ENCODE peak calls at places on chromosomes 3 and 15, in nine cellular contexts. One of them, this sample, is unnamed.

GRCh38 chr3:157099337-157100078 is 60.4 kb downstream of the CCNL1 start:
- DNase-seq in MM.1S: no peak
- DNase-seq in stomach: no peak
- DNase-seq in upper lobe of right lung: no peak
- DNase-seq in activated naive CD8-positive, alpha-beta T cell treated with anti-CD3 and anti-CD28 coated beads, Interleukin-2, amount 50 U/mL, for 16 hours: no peak
- DNase-seq in activated T-helper 1 cell treated with anti-CD3 and anti-CD28 coated beads, Interleukin-2, amount 50 U/mL, for 16 hours: no peak
- DNase-seq in AG09319: no peak
- DNase-seq in osteocyte: no peak
- DNase-seq in T follicular helper cell: no peak
- DNase-seq in this sample: no peak

GRCh38 chr3:189941679-189942078 is 179.0 kb downstream of the P3H2 start:
- DNase-seq in MM.1S: no peak
- DNase-seq in stomach: peak; percentile 37
- DNase-seq in upper lobe of right lung: no peak
- DNase-seq in activated naive CD8-positive, alpha-beta T cell treated with anti-CD3 and anti-CD28 coated beads, Interleukin-2, amount 50 U/mL, for 16 hours: no peak
- DNase-seq in activated T-helper 1 cell treated with anti-CD3 and anti-CD28 coated beads, Interleukin-2, amount 50 U/mL, for 16 hours: no peak
- DNase-seq in AG09319: no peak
- DNase-seq in osteocyte: no peak
- DNase-seq in T follicular helper cell: no peak
- DNase-seq in this sample: no peak

GRCh38 chr3:152769523-152769922 is 65.4 kb upstream of the P2RY1 start:
- DNase-seq in MM.1S: no peak
- DNase-seq in stomach: no peak
- DNase-seq in upper lobe of right lung: no peak
- DNase-seq in activated naive CD8-positive, alpha-beta T cell treated with anti-CD3 and anti-CD28 coated beads, Interleukin-2, amount 50 U/mL, for 16 hours: no peak
- DNase-seq in activated T-helper 1 cell treated with anti-CD3 and anti-CD28 coated beads, Interleukin-2, amount 50 U/mL, for 16 hours: no peak
- DNase-seq in AG09319: no peak
- DNase-seq in osteocyte: no peak
- DNase-seq in T follicular helper cell: no peak
- DNase-seq in this sample: no peak

GRCh38 chr3:77240072-77240650 is 200.3 kb downstream of the ROBO2 start:
- DNase-seq in MM.1S: no peak
- DNase-seq in stomach: no peak
- DNase-seq in upper lobe of right lung: no peak
- DNase-seq in activated naive CD8-positive, alpha-beta T cell treated with anti-CD3 and anti-CD28 coated beads, Interleukin-2, amount 50 U/mL, for 16 hours: no peak
- DNase-seq in activated T-helper 1 cell treated with anti-CD3 and anti-CD28 coated beads, Interleukin-2, amount 50 U/mL, for 16 hours: no peak
- DNase-seq in AG09319: no peak
- DNase-seq in osteocyte: no peak
- DNase-seq in T follicular helper cell: no peak
- DNase-seq in this sample: no peak

GRCh38 chr3:130935761-130936160 is 41.9 kb downstream of the ATP2C1 start:
- DNase-seq in MM.1S: no peak
- DNase-seq in stomach: no peak
- DNase-seq in upper lobe of right lung: no peak
- DNase-seq in activated naive CD8-positive, alpha-beta T cell treated with anti-CD3 and anti-CD28 coated beads, Interleukin-2, amount 50 U/mL, for 16 hours: no peak
- DNase-seq in activated T-helper 1 cell treated with anti-CD3 and anti-CD28 coated beads, Interleukin-2, amount 50 U/mL, for 16 hours: no peak
- DNase-seq in AG09319: no peak
- DNase-seq in osteocyte: no peak
- DNase-seq in T follicular helper cell: no peak
- DNase-seq in this sample: no peak

GRCh38 chr15:59296181-59296617 is 76.5 kb downstream of the MYO1E start:
- DNase-seq in MM.1S: no peak
- DNase-seq in stomach: no peak
- DNase-seq in upper lobe of right lung: no peak
- DNase-seq in activated naive CD8-positive, alpha-beta T cell treated with anti-CD3 and anti-CD28 coated beads, Interleukin-2, amount 50 U/mL, for 16 hours: no peak
- DNase-seq in activated T-helper 1 cell treated with anti-CD3 and anti-CD28 coated beads, Interleukin-2, amount 50 U/mL, for 16 hours: no peak
- DNase-seq in AG09319: no peak
- DNase-seq in osteocyte: no peak
- DNase-seq in T follicular helper cell: no peak
- DNase-seq in this sample: no peak

GRCh38 chr15:28915935-28916334 is 30.2 kb downstream of the APBA2 start:
- DNase-seq in MM.1S: no peak
- DNase-seq in stomach: no peak
- DNase-seq in upper lobe of right lung: peak; percentile 58
- DNase-seq in activated naive CD8-positive, alpha-beta T cell treated with anti-CD3 and anti-CD28 coated beads, Interleukin-2, amount 50 U/mL, for 16 hours: no peak
- DNase-seq in activated T-helper 1 cell treated with anti-CD3 and anti-CD28 coated beads, Interleukin-2, amount 50 U/mL, for 16 hours: no peak
- DNase-seq in AG09319: no peak
- DNase-seq in osteocyte: no peak
- DNase-seq in T follicular helper cell: no peak
- DNase-seq in this sample: no peak

GRCh38 chr3:102165367-102165766 is 269.4 kb upstream of the ZPLD1 start:
- DNase-seq in MM.1S: no peak
- DNase-seq in stomach: no peak
- DNase-seq in upper lobe of right lung: no peak
- DNase-seq in activated naive CD8-positive, alpha-beta T cell treated with anti-CD3 and anti-CD28 coated beads, Interleukin-2, amount 50 U/mL, for 16 hours: no peak
- DNase-seq in activated T-helper 1 cell treated with anti-CD3 and anti-CD28 coated beads, Interleukin-2, amount 50 U/mL, for 16 hours: no peak
- DNase-seq in AG09319: no peak
- DNase-seq in osteocyte: no peak
- DNase-seq in T follicular helper cell: no peak
- DNase-seq in this sample: peak; percentile 3

GRCh38 chr3:50324351-50325144 is 2.0 kb upstream of the HYAL2 start:
- DNase-seq in MM.1S: peak; percentile 47
- DNase-seq in stomach: peak; percentile 69
- DNase-seq in upper lobe of right lung: peak; percentile 86
- DNase-seq in activated naive CD8-positive, alpha-beta T cell treated with anti-CD3 and anti-CD28 coated beads, Interleukin-2, amount 50 U/mL, for 16 hours: peak; percentile 40
- DNase-seq in activated T-helper 1 cell treated with anti-CD3 and anti-CD28 coated beads, Interleukin-2, amount 50 U/mL, for 16 hours: peak; percentile 32
- DNase-seq in AG09319: no peak
- DNase-seq in osteocyte: peak; percentile 92
- DNase-seq in T follicular helper cell: peak; percentile 33
- DNase-seq in this sample: peak; percentile 72

GRCh38 chr3:189927975-189928895 is 192.5 kb downstream of the P3H2 start:
- DNase-seq in MM.1S: no peak
- DNase-seq in stomach: no peak
- DNase-seq in upper lobe of right lung: no peak
- DNase-seq in activated naive CD8-positive, alpha-beta T cell treated with anti-CD3 and anti-CD28 coated beads, Interleukin-2, amount 50 U/mL, for 16 hours: no peak
- DNase-seq in activated T-helper 1 cell treated with anti-CD3 and anti-CD28 coated beads, Interleukin-2, amount 50 U/mL, for 16 hours: no peak
- DNase-seq in AG09319: no peak
- DNase-seq in osteocyte: no peak
- DNase-seq in T follicular helper cell: no peak
- DNase-seq in this sample: no peak

GRCh38 chr3:8872291-8872690 is 91.0 kb downstream of the RAD18 start:
- DNase-seq in MM.1S: no peak
- DNase-seq in stomach: no peak
- DNase-seq in upper lobe of right lung: no peak
- DNase-seq in activated naive CD8-positive, alpha-beta T cell treated with anti-CD3 and anti-CD28 coated beads, Interleukin-2, amount 50 U/mL, for 16 hours: no peak
- DNase-seq in activated T-helper 1 cell treated with anti-CD3 and anti-CD28 coated beads, Interleukin-2, amount 50 U/mL, for 16 hours: no peak
- DNase-seq in AG09319: no peak
- DNase-seq in osteocyte: no peak
- DNase-seq in T follicular helper cell: no peak
- DNase-seq in this sample: no peak

GRCh38 chr15:82933576-82933975 is 18.9 kb downstream of the HOMER2 start:
- DNase-seq in MM.1S: no peak
- DNase-seq in stomach: no peak
- DNase-seq in upper lobe of right lung: no peak
- DNase-seq in activated naive CD8-positive, alpha-beta T cell treated with anti-CD3 and anti-CD28 coated beads, Interleukin-2, amount 50 U/mL, for 16 hours: no peak
- DNase-seq in activated T-helper 1 cell treated with anti-CD3 and anti-CD28 coated beads, Interleukin-2, amount 50 U/mL, for 16 hours: no peak
- DNase-seq in AG09319: no peak
- DNase-seq in osteocyte: no peak
- DNase-seq in T follicular helper cell: no peak
- DNase-seq in this sample: no peak

GRCh38 chr3:99678926-99679325 is 40.5 kb downstream of the COL8A1 start:
- DNase-seq in MM.1S: no peak
- DNase-seq in stomach: no peak
- DNase-seq in upper lobe of right lung: no peak
- DNase-seq in activated naive CD8-positive, alpha-beta T cell treated with anti-CD3 and anti-CD28 coated beads, Interleukin-2, amount 50 U/mL, for 16 hours: no peak
- DNase-seq in activated T-helper 1 cell treated with anti-CD3 and anti-CD28 coated beads, Interleukin-2, amount 50 U/mL, for 16 hours: no peak
- DNase-seq in AG09319: no peak
- DNase-seq in osteocyte: no peak
- DNase-seq in T follicular helper cell: no peak
- DNase-seq in this sample: no peak

GRCh38 chr3:158101330-158102218 is 4.6 kb downstream of the SHOX2 start:
- DNase-seq in MM.1S: no peak
- DNase-seq in stomach: no peak
- DNase-seq in upper lobe of right lung: no peak
- DNase-seq in activated naive CD8-positive, alpha-beta T cell treated with anti-CD3 and anti-CD28 coated beads, Interleukin-2, amount 50 U/mL, for 16 hours: no peak
- DNase-seq in activated T-helper 1 cell treated with anti-CD3 and anti-CD28 coated beads, Interleukin-2, amount 50 U/mL, for 16 hours: no peak
- DNase-seq in AG09319: no peak
- DNase-seq in osteocyte: no peak
- DNase-seq in T follicular helper cell: no peak
- DNase-seq in this sample: no peak

GRCh38 chr3:183210862-183211341 is 42.2 kb upstream of the B3GNT5 start:
- DNase-seq in MM.1S: no peak
- DNase-seq in stomach: no peak
- DNase-seq in upper lobe of right lung: no peak
- DNase-seq in activated naive CD8-positive, alpha-beta T cell treated with anti-CD3 and anti-CD28 coated beads, Interleukin-2, amount 50 U/mL, for 16 hours: no peak
- DNase-seq in activated T-helper 1 cell treated with anti-CD3 and anti-CD28 coated beads, Interleukin-2, amount 50 U/mL, for 16 hours: no peak
- DNase-seq in AG09319: no peak
- DNase-seq in osteocyte: peak; percentile 73
- DNase-seq in T follicular helper cell: no peak
- DNase-seq in this sample: no peak

GRCh38 chr15:31367730-31368344 is 41.2 kb downstream of the KLF13 start:
- DNase-seq in MM.1S: peak; percentile 57
- DNase-seq in stomach: no peak
- DNase-seq in upper lobe of right lung: no peak
- DNase-seq in activated naive CD8-positive, alpha-beta T cell treated with anti-CD3 and anti-CD28 coated beads, Interleukin-2, amount 50 U/mL, for 16 hours: no peak
- DNase-seq in activated T-helper 1 cell treated with anti-CD3 and anti-CD28 coated beads, Interleukin-2, amount 50 U/mL, for 16 hours: no peak
- DNase-seq in AG09319: no peak
- DNase-seq in osteocyte: no peak
- DNase-seq in T follicular helper cell: no peak
- DNase-seq in this sample: peak; percentile 53

GRCh38 chr3:3196148-3196861 is 16.8 kb upstream of the CRBN start:
- DNase-seq in MM.1S: peak; percentile 26
- DNase-seq in stomach: no peak
- DNase-seq in upper lobe of right lung: no peak
- DNase-seq in activated naive CD8-positive, alpha-beta T cell treated with anti-CD3 and anti-CD28 coated beads, Interleukin-2, amount 50 U/mL, for 16 hours: no peak
- DNase-seq in activated T-helper 1 cell treated with anti-CD3 and anti-CD28 coated beads, Interleukin-2, amount 50 U/mL, for 16 hours: no peak
- DNase-seq in AG09319: no peak
- DNase-seq in osteocyte: no peak
- DNase-seq in T follicular helper cell: no peak
- DNase-seq in this sample: peak; percentile 23

GRCh38 chr3:96991812-96992211 is 177.4 kb downstream of the EPHA6 start:
- DNase-seq in MM.1S: no peak
- DNase-seq in stomach: no peak
- DNase-seq in upper lobe of right lung: no peak
- DNase-seq in activated naive CD8-positive, alpha-beta T cell treated with anti-CD3 and anti-CD28 coated beads, Interleukin-2, amount 50 U/mL, for 16 hours: no peak
- DNase-seq in activated T-helper 1 cell treated with anti-CD3 and anti-CD28 coated beads, Interleukin-2, amount 50 U/mL, for 16 hours: no peak
- DNase-seq in AG09319: no peak
- DNase-seq in osteocyte: no peak
- DNase-seq in T follicular helper cell: no peak
- DNase-seq in this sample: no peak

GRCh38 chr15:90903733-90904536 is 833 bp downstream of the MAN2A2 start:
- DNase-seq in MM.1S: peak; percentile 54
- DNase-seq in stomach: peak; percentile 57
- DNase-seq in upper lobe of right lung: no peak
- DNase-seq in activated naive CD8-positive, alpha-beta T cell treated with anti-CD3 and anti-CD28 coated beads, Interleukin-2, amount 50 U/mL, for 16 hours: no peak
- DNase-seq in activated T-helper 1 cell treated with anti-CD3 and anti-CD28 coated beads, Interleukin-2, amount 50 U/mL, for 16 hours: no peak
- DNase-seq in AG09319: no peak
- DNase-seq in osteocyte: no peak
- DNase-seq in T follicular helper cell: no peak
- DNase-seq in this sample: peak; percentile 75

GRCh38 chr3:37272743-37273142 is 98.4 kb upstream of the LRRFIP2 start:
- DNase-seq in MM.1S: no peak
- DNase-seq in stomach: no peak
- DNase-seq in upper lobe of right lung: no peak
- DNase-seq in activated naive CD8-positive, alpha-beta T cell treated with anti-CD3 and anti-CD28 coated beads, Interleukin-2, amount 50 U/mL, for 16 hours: no peak
- DNase-seq in activated T-helper 1 cell treated with anti-CD3 and anti-CD28 coated beads, Interleukin-2, amount 50 U/mL, for 16 hours: no peak
- DNase-seq in AG09319: peak; percentile 30
- DNase-seq in osteocyte: no peak
- DNase-seq in T follicular helper cell: no peak
- DNase-seq in this sample: no peak

GRCh38 chr15:96345560-96346389 is 15.3 kb downstream of the NR2F2 start:
- DNase-seq in MM.1S: peak; percentile 58
- DNase-seq in stomach: peak; percentile 72
- DNase-seq in upper lobe of right lung: peak; percentile 76
- DNase-seq in activated naive CD8-positive, alpha-beta T cell treated with anti-CD3 and anti-CD28 coated beads, Interleukin-2, amount 50 U/mL, for 16 hours: no peak
- DNase-seq in activated T-helper 1 cell treated with anti-CD3 and anti-CD28 coated beads, Interleukin-2, amount 50 U/mL, for 16 hours: no peak
- DNase-seq in AG09319: no peak
- DNase-seq in osteocyte: no peak
- DNase-seq in T follicular helper cell: no peak
- DNase-seq in this sample: peak; percentile 36

GRCh38 chr3:197023241-197023997 is 6.2 kb downstream of the MELTF start:
- DNase-seq in MM.1S: peak; percentile 46
- DNase-seq in stomach: no peak
- DNase-seq in upper lobe of right lung: no peak
- DNase-seq in activated naive CD8-positive, alpha-beta T cell treated with anti-CD3 and anti-CD28 coated beads, Interleukin-2, amount 50 U/mL, for 16 hours: no peak
- DNase-seq in activated T-helper 1 cell treated with anti-CD3 and anti-CD28 coated beads, Interleukin-2, amount 50 U/mL, for 16 hours: no peak
- DNase-seq in AG09319: no peak
- DNase-seq in osteocyte: peak; percentile 77
- DNase-seq in T follicular helper cell: no peak
- DNase-seq in this sample: peak; percentile 61

GRCh38 chr3:49534581-49535495 is 19.4 kb upstream of the BSN start:
- DNase-seq in MM.1S: no peak
- DNase-seq in stomach: peak; percentile 43
- DNase-seq in upper lobe of right lung: no peak
- DNase-seq in activated naive CD8-positive, alpha-beta T cell treated with anti-CD3 and anti-CD28 coated beads, Interleukin-2, amount 50 U/mL, for 16 hours: no peak
- DNase-seq in activated T-helper 1 cell treated with anti-CD3 and anti-CD28 coated beads, Interleukin-2, amount 50 U/mL, for 16 hours: no peak
- DNase-seq in AG09319: no peak
- DNase-seq in osteocyte: no peak
- DNase-seq in T follicular helper cell: no peak
- DNase-seq in this sample: no peak

GRCh38 chr3:53188720-53189119 is 27.7 kb downstream of the PRKCD start:
- DNase-seq in MM.1S: no peak
- DNase-seq in stomach: no peak
- DNase-seq in upper lobe of right lung: no peak
- DNase-seq in activated naive CD8-positive, alpha-beta T cell treated with anti-CD3 and anti-CD28 coated beads, Interleukin-2, amount 50 U/mL, for 16 hours: no peak
- DNase-seq in activated T-helper 1 cell treated with anti-CD3 and anti-CD28 coated beads, Interleukin-2, amount 50 U/mL, for 16 hours: no peak
- DNase-seq in AG09319: no peak
- DNase-seq in osteocyte: no peak
- DNase-seq in T follicular helper cell: no peak
- DNase-seq in this sample: no peak

This sample was measured in RPMI8226.